ENCODE peak calls at places on chromosomes 5 and 9, in eight cellular contexts. X is HCT116, Q is K562, A is H1, T is SK-N-SH, V is GM12878, N is endothelial cell of umbilical vein, C is HepG2. K is an unnamed sample.

GRCh38 chr5:139664273-139664693 is 16.1 kb downstream of the CXXC5 start:
- DNase-seq in C (no peak), T (no peak), N (no peak), Q (no peak), V (peak; percentile 80), A (no peak), X (no peak), K (no peak)

GRCh38 chr9:69325409-69326212 is 596 bp downstream of the ENTREP1 start:
- DNase-seq in V (no peak), Q (no peak), N (peak; percentile 9), T (peak; percentile 70), X (no peak), C (no peak), A (no peak), K (no peak)

GRCh38 chr9:72476617-72477375 is 44.6 kb upstream of the TMC1 start:
- DNase-seq in X (peak; percentile 98), C (peak; percentile 63), A (peak; percentile 31), N (peak; percentile 72), V (no peak), T (no peak), Q (peak; percentile 46), K (no peak)

GRCh38 chr5:67253911-67254310 is 57.3 kb upstream of the CD180 start:
- DNase-seq in X (no peak), V (no peak), T (no peak), N (no peak), Q (no peak), A (no peak), C (no peak), K (no peak)

GRCh38 chr5:39076101-39076756 is 2.0 kb upstream of the RICTOR start:
- DNase-seq in C (no peak), Q (no peak), N (no peak), T (no peak), X (no peak), V (no peak), A (no peak), K (no peak)

GRCh38 chr9:70484232-70485130 is 70.0 kb upstream of the KLF9 start:
- DNase-seq in N (peak; percentile 81), C (peak; percentile 59), X (peak; percentile 68), Q (peak; percentile 85), V (no peak), A (peak; percentile 5), T (peak; percentile 74), K (no peak)

GRCh38 chr5:147981074-147981473 is 74.7 kb upstream of the C5orf46 start:
- DNase-seq in Q (no peak), A (no peak), X (no peak), N (no peak), T (no peak), C (no peak), V (no peak), K (no peak)

GRCh38 chr9:133691659-133692363 is 46.3 kb downstream of the SARDH start:
- DNase-seq in N (no peak), X (no peak), V (no peak), T (no peak), Q (no peak), C (no peak), A (no peak), K (no peak)

GRCh38 chr5:55997742-55998351 is 3.1 kb upstream of the IL6ST start:
- DNase-seq in A (no peak), Q (peak; percentile 76), V (no peak), T (no peak), X (no peak), C (no peak), N (peak; percentile 48), K (no peak)

GRCh38 chr5:75239681-75240080 is 3.0 kb upstream of the ANKRD31 start:
- DNase-seq in C (peak; percentile 28), T (no peak), V (no peak), Q (no peak), N (no peak), X (peak; percentile 51), A (no peak), K (no peak)

GRCh38 chr5:53288511-53288910 is 179.0 kb upstream of the MOCS2 start:
- DNase-seq in N (no peak), Q (no peak), V (no peak), X (no peak), T (no peak), A (no peak), C (no peak), K (no peak)

GRCh38 chr5:140965905-140966292 is 377 bp upstream of the PCDHAC2 start:
- DNase-seq in N (no peak), X (no peak), C (no peak), Q (no peak), A (no peak), T (no peak), V (no peak), K (no peak)

GRCh38 chr5:149611327-149611726 is 30.0 kb downstream of the ARHGEF37 start:
- DNase-seq in X (no peak), C (peak; percentile 66), V (no peak), Q (no peak), A (no peak), T (no peak), N (no peak), K (no peak)

GRCh38 chr9:82124090-82124489 is 135.5 kb downstream of the SPATA31D1 start:
- DNase-seq in C (no peak), X (no peak), A (no peak), Q (no peak), V (no peak), T (no peak), N (no peak), K (no peak)

GRCh38 chr9:22683393-22684075 is 236.9 kb downstream of the DMRTA1 start:
- DNase-seq in N (no peak), Q (no peak), T (no peak), X (no peak), A (no peak), V (no peak), C (no peak), K (no peak)

GRCh38 chr5:172443441-172444109 is 10.8 kb downstream of the SH3PXD2B start:
- DNase-seq in A (no peak), V (no peak), N (peak; percentile 97), Q (peak; percentile 65), C (no peak), X (peak; percentile 65), T (peak; percentile 67), K (no peak)

GRCh38 chr5:535781-536698 is 11.8 kb upstream of the SLC9A3 start:
- DNase-seq in C (no peak), V (no peak), N (no peak), T (no peak), A (no peak), Q (no peak), X (no peak), K (no peak)

GRCh38 chr9:89497181-89497963 is 541 bp downstream of the SEMA4D start:
- DNase-seq in V (no peak), Q (no peak), X (no peak), A (no peak), N (no peak), C (no peak), T (peak; percentile 83), K (no peak)

GRCh38 chr5:56833325-56833724 is 18.0 kb downstream of the MAP3K1 start:
- DNase-seq in X (no peak), N (no peak), V (no peak), A (no peak), C (no peak), T (no peak), Q (no peak), K (no peak)

GRCh38 chr5:131595088-131596033 is 39.7 kb downstream of the RAPGEF6 start:
- DNase-seq in N (no peak), C (no peak), X (no peak), A (no peak), T (no peak), Q (no peak), V (no peak), K (no peak)

GRCh38 chr5:7886849-7887460 is 18.0 kb downstream of the MTRR start:
- DNase-seq in N (peak; percentile 44), V (no peak), Q (peak; percentile 23), C (peak; percentile 20), A (no peak), T (peak; percentile 27), X (peak; percentile 19), K (peak; percentile 26)

GRCh38 chr9:132150256-132150655 is 11.6 kb upstream of the NTNG2 start:
- DNase-seq in C (no peak), Q (no peak), X (no peak), T (no peak), A (no peak), V (no peak), N (no peak), K (no peak)

GRCh38 chr9:22645893-22646292 is 199.3 kb downstream of the DMRTA1 start:
- DNase-seq in Q (no peak), V (no peak), N (no peak), X (no peak), T (no peak), C (no peak), A (no peak), K (no peak)

GRCh38 chr9:32571969-32572899 is 725 bp downstream of the NDUFB6 start:
- DNase-seq in X (peak; percentile 67), C (peak; percentile 83), N (peak; percentile 88), Q (peak; percentile 82), T (peak; percentile 79), V (peak; percentile 59), A (no peak), K (peak; percentile 50)

GRCh38 chr5:10729320-10730133 is 31.5 kb downstream of the DAP start:
- DNase-seq in Q (no peak), X (no peak), A (no peak), T (no peak), N (no peak), V (no peak), C (no peak), K (no peak)

DNA sequence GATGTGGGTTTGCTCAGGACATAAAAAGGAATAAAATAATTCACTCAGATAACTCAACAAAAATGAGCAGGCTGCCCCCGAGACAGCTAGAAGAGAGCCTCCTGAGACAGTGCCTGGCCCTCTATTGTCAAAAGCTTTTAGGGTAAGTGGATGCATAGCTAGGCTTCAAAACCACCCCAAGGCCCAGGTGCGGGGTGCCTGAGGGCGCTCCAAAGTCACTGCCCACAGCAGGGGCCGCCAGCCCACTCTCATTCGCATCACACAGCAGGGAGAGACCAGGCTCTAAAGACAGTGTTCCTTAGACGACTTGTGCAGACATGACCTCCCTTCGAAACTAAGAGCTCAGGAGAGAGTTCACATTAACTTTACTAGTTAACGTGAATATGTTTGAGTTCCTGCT is 271.5 kb downstream of the FSTL4 start:
- DNase-seq in X (no peak), A (no peak), V (no peak), N (no peak), T (no peak), Q (no peak), C (no peak), K (no peak)
- H3K9ac ChIP-seq in X (no peak overlapping the region), A (no peak overlapping the region), V (no peak overlapping the region), N (no peak overlapping the region), T (no peak overlapping the region), Q (no peak overlapping the region), C (no peak overlapping the region), K (no peak overlapping the region)

GRCh38 chr5:178931846-178932760 is 8.9 kb upstream of the ZNF454 start:
- DNase-seq in X (no peak), V (no peak), Q (no peak), A (no peak), T (no peak), N (no peak), C (no peak), K (no peak)
- H3K9me3 ChIP-seq in X (peaks cover 45% of the 10 kb centered on the region), V (peaks cover 14% of the 10 kb centered on the region), Q (peaks cover 5% of the 10 kb centered on the region), A (peaks cover 91% of the 10 kb centered on the region), T (peaks cover 14% of the 10 kb centered on the region), N (peaks cover 13% of the 10 kb centered on the region), C (peaks cover 99% of the 10 kb centered on the region), K (peaks cover 10% of the 10 kb centered on the region)

GRCh38 chr9:36316629-36317317 is 58.5 kb upstream of the GNE start:
- DNase-seq in V (no peak), A (no peak), T (no peak), C (peak; percentile 82), N (peak; percentile 66), Q (no peak), X (no peak), K (no peak)
- TF ChIP-seq POLR2AphosphoS5 in V (no peak), A (no peak), T (no peak), C (no peak), N (no peak), Q (no peak), X (no peak), K (no peak)

GRCh38 chr5:34735436-34736426 is 79.6 kb downstream of the RAI14 start:
- DNase-seq in X (no peak), T (no peak), N (no peak), C (no peak), Q (no peak), V (no peak), A (no peak), K (peak; percentile 30)
- H3K9ac ChIP-seq in X (no peak overlapping the region), T (no peak overlapping the region), N (no peak overlapping the region), C (no peak overlapping the region), Q (no peak overlapping the region), V (no peak overlapping the region), A (no peak overlapping the region), K (no peak overlapping the region)